ENCODE peak calls at places on chromosomes 12 and 14, in eight cellular contexts. Z, W, I, A, K, U, G and E are unnamed samples.

GRCh38 chr14:69682607-69683263 is 71.3 kb downstream of the SUSD6 start:
- DNase-seq in K (no peak), W (peak), U (no peak), G (no peak), Z (no peak), A (no peak), I (no peak), E (peak)

GRCh38 chr12:67877697-67878096 is 111.5 kb upstream of the IFNG-AS1 start:
- DNase-seq in I (no peak), W (no peak), G (no peak), Z (no peak), U (no peak), K (no peak), A (no peak), E (no peak)

GRCh38 chr12:52346596-52346995 is 20.7 kb downstream of the KRT85 start:
- DNase-seq in G (peak), K (no peak), A (no peak), Z (no peak), U (no peak), W (no peak), I (no peak), E (no peak)

GRCh38 chr14:34252227-34252626 is 209.8 kb downstream of the SPTSSA start:
- DNase-seq in I (no peak), K (no peak), W (no peak), U (peak), A (no peak), Z (no peak), G (no peak), E (no peak)

GRCh38 chr14:105381446-105382342 is 16.6 kb upstream of the TEX22 start:
- DNase-seq in A (no peak), Z (no peak), I (no peak), U (no peak), K (no peak), W (no peak), G (peak), E (no peak)

GRCh38 chr12:109877504-109878246 is 2.7 kb downstream of the GLTP start:
- DNase-seq in G (no peak), A (peak), Z (no peak), W (no peak), I (no peak), K (peak), U (no peak), E (no peak)

GRCh38 chr12:100384549-100384916 is 27.7 kb downstream of the SLC17A8 start:
- DNase-seq in W (no peak), Z (no peak), K (no peak), I (no peak), U (no peak), G (no peak), A (no peak), E (no peak)

GRCh38 chr12:32025906-32026305 is 66.7 kb downstream of the RESF1 start:
- DNase-seq in A (no peak), G (no peak), Z (peak), U (no peak), W (no peak), K (no peak), I (no peak), E (no peak)

GRCh38 chr12:52037248-52037861 is 13.9 kb upstream of the NR4A1 start:
- DNase-seq in W (peak), Z (no peak), U (peak), A (no peak), I (peak), G (peak), K (peak), E (peak)

GRCh38 chr12:645563-646071 is 17.6 kb downstream of the NINJ2 start:
- DNase-seq in I (no peak), G (peak), A (no peak), Z (no peak), U (no peak), W (peak), K (no peak), E (peak)

GRCh38 chr12:121181181-121181580 is 28.7 kb upstream of the P2RX4 start:
- DNase-seq in Z (no peak), U (no peak), I (no peak), G (no peak), K (no peak), W (peak), A (no peak), E (peak)

GRCh38 chr14:24243336-24243836 is 963 bp upstream of the TINF2 start:
- DNase-seq in U (no peak), A (no peak), I (no peak), K (peak), G (no peak), Z (no peak), W (no peak), E (no peak)

GRCh38 chr12:7221486-7221885 is 32.0 kb downstream of the PEX5 start:
- DNase-seq in G (no peak), K (no peak), A (no peak), I (no peak), Z (no peak), U (no peak), W (no peak), E (no peak)

GRCh38 chr14:77991128-77991772 is 178.9 kb upstream of the NRXN3 start:
- DNase-seq in I (no peak), G (no peak), Z (no peak), U (no peak), W (no peak), K (peak), A (no peak), E (no peak)

GRCh38 chr12:7241404-7242005 is 52.0 kb downstream of the PEX5 start:
- DNase-seq in G (no peak), K (no peak), Z (no peak), U (no peak), A (no peak), I (no peak), W (peak), E (no peak)

GRCh38 chr14:61837336-61838229 is 75.4 kb downstream of the SNAPC1 start:
- DNase-seq in W (peak), A (peak), G (peak), Z (peak), K (peak), U (peak), I (peak), E (peak)

GRCh38 chr12:116382456-116382902 is 105.0 kb upstream of the MED13L start:
- DNase-seq in U (no peak), A (no peak), G (no peak), K (no peak), Z (no peak), W (peak), I (no peak), E (peak)

GRCh38 chr14:95204705-95205104 is 47.4 kb upstream of the DICER1 start:
- DNase-seq in W (no peak), K (no peak), U (no peak), Z (no peak), I (no peak), G (no peak), A (no peak), E (no peak)

GRCh38 chr12:15193927-15194326 is 27.3 kb downstream of the RERG start:
- DNase-seq in U (no peak), A (no peak), I (no peak), G (no peak), K (no peak), W (no peak), Z (no peak), E (no peak)

GRCh38 chr12:85947286-85947685 is 73.2 kb downstream of the NTS start:
- DNase-seq in U (no peak), Z (no peak), G (no peak), I (no peak), W (no peak), K (no peak), A (no peak), E (no peak)

GRCh38 chr14:64879635-64880381 is at the start of gene SPTB:
- DNase-seq in W (no peak), I (no peak), A (no peak), G (no peak), U (no peak), K (peak), Z (peak), E (peak)

GRCh38 chr12:72982351-72982750 is 710.2 kb downstream of the TRHDE start:
- DNase-seq in W (no peak), Z (no peak), A (no peak), K (no peak), G (no peak), U (no peak), I (no peak), E (no peak)